ENCODE peak calls at places on chromosomes 1 and 21, in five cellular contexts. R is stimulated activated CD4-positive, alpha-beta T cell treated with anti-CD3 and anti-CD28 coated beads, Interleukin-4, amount 100 ng/mL, for 4 hours; E is GM04504; O is nephron progenitor cell; B is AG04450. M is an unnamed sample.

GRCh38 chr1:242129103-242129502 is 130.2 kb upstream of the MAP1LC3C start:
- DNase-seq in R (no peak), B (no peak), O (no peak), E (no peak), M (peak)

GRCh38 chr1:27623327-27624212 is 11.4 kb downstream of the FGR start:
- DNase-seq in O (no peak), R (no peak), E (no peak), B (no peak), M (no peak)

GRCh38 chr21:42174173-42174572 is 44.8 kb upstream of the ABCG1 start:
- DNase-seq in E (no peak), B (no peak), O (no peak), R (no peak), M (no peak)

GRCh38 chr1:154478639-154479038 is 23.4 kb upstream of the TDRD10 start:
- DNase-seq in E (no peak), B (no peak), R (peak), O (no peak), M (no peak)

GRCh38 chr1:29706936-29707335 is 470.6 kb downstream of the PTPRU start:
- DNase-seq in B (no peak), E (no peak), O (peak), R (no peak), M (peak)

GRCh38 chr1:167500283-167500860 is 18.0 kb downstream of the CD247 start:
- DNase-seq in O (no peak), E (no peak), R (no peak), B (no peak), M (no peak)

GRCh38 chr1:29974345-29974744 is 738.0 kb downstream of the PTPRU start:
- DNase-seq in O (no peak), R (no peak), B (peak), E (peak), M (no peak)

GRCh38 chr21:37244506-37245083 is 22.5 kb downstream of the VPS26C start:
- DNase-seq in E (no peak), B (no peak), O (no peak), R (no peak), M (no peak)

GRCh38 chr1:235161685-235162327 is 756 bp upstream of the RBM34 start:
- DNase-seq in B (no peak), O (no peak), E (no peak), R (no peak), M (peak)

GRCh38 chr1:15802234-15802965 is 5.0 kb downstream of the UQCRHL start:
- DNase-seq in R (no peak), O (no peak), B (no peak), E (no peak), M (no peak)